ENCODE peak calls at places on chromosome 11, in six cellular contexts. I is ovary, C is fibroblast of mammary gland, Y is WTC11, Q is B cell, O is GM13977. F is an unnamed sample.

GRCh38 chr11:84498016-84498415 is 1129.1 kb downstream of the DLG2 start:
- DNase-seq in I (no peak), C (peak; percentile 90), Q (no peak), Y (no peak), O (no peak), F (no peak)

GRCh38 chr11:119180729-119181676 is 4.3 kb upstream of the NHERF4 start:
- DNase-seq in Q (no peak), I (no peak), C (no peak), Y (no peak), O (no peak), F (no peak)

GRCh38 chr11:67645521-67646457 is 4.7 kb downstream of the ACY3 start:
- DNase-seq in C (no peak), I (no peak), Y (peak; percentile 68), O (no peak), Q (no peak), F (no peak)

GRCh38 chr11:68377389-68377795 is 65.0 kb downstream of the LRP5 start:
- DNase-seq in O (no peak), C (no peak), Q (no peak), Y (no peak), I (peak; percentile 42), F (no peak)

GRCh38 chr11:126350811-126351210 is 4.7 kb upstream of the ST3GAL4 start:
- DNase-seq in Q (no peak), Y (no peak), I (no peak), C (no peak), O (no peak), F (no peak)

GRCh38 chr11:82906236-82906635 is 4.7 kb downstream of the DDIAS start:
- DNase-seq in Q (peak; percentile 37), I (no peak), O (peak; percentile 13), C (peak; percentile 46), Y (no peak), F (no peak)

GRCh38 chr11:119694334-119694733 is 34.7 kb downstream of the NECTIN1 start:
- DNase-seq in Q (no peak), C (no peak), I (no peak), O (peak; percentile 67), Y (no peak), F (no peak)

GRCh38 chr11:71532016-71532610 is 5.0 kb downstream of the KRTAP5-7 start:
- DNase-seq in Q (no peak), I (no peak), Y (no peak), C (no peak), O (no peak), F (no peak)

GRCh38 chr11:57971272-57972012 is 52.2 kb upstream of the OR9Q1 start:
- DNase-seq in Y (no peak), C (no peak), I (no peak), O (no peak), Q (no peak), F (no peak)

GRCh38 chr11:60428517-60428916 is 855 bp upstream of the MS4A5 start:
- DNase-seq in Y (no peak), Q (no peak), O (no peak), I (no peak), C (no peak), F (no peak)

GRCh38 chr11:110896358-110896757 is 184.1 kb upstream of the ARHGAP20 start:
- DNase-seq in Y (no peak), C (peak; percentile 93), I (no peak), O (no peak), Q (no peak), F (no peak)

GRCh38 chr11:122524532-122524882 is 131.0 kb upstream of the UBASH3B start:
- DNase-seq in C (peak; percentile 23), Y (no peak), I (no peak), O (no peak), Q (no peak), F (no peak)

GRCh38 chr11:93895106-93895862 is 44.9 kb upstream of the VSTM5 start:
- DNase-seq in Q (peak; percentile 34), C (peak; percentile 76), O (peak; percentile 21), I (peak; percentile 22), Y (peak; percentile 20), F (peak; percentile 32)

GRCh38 chr11:75571625-75572024 is 9.6 kb downstream of the SERPINH1 start:
- DNase-seq in O (no peak), C (no peak), Y (no peak), Q (no peak), I (no peak), F (no peak)

GRCh38 chr11:98061858-98062257 is 958.9 kb upstream of the CNTN5 start:
- DNase-seq in O (no peak), I (no peak), Q (no peak), Y (no peak), C (no peak), F (no peak)

GRCh38 chr11:33406241-33406640 is 149.1 kb downstream of the HIPK3 start:
- DNase-seq in Y (no peak), O (no peak), Q (no peak), I (no peak), C (no peak), F (no peak)

GRCh38 chr11:10604340-10604748 is 35.9 kb upstream of the LYVE1 start:
- DNase-seq in C (peak; percentile 27), O (no peak), I (peak; percentile 51), Y (no peak), Q (no peak), F (no peak)

GRCh38 chr11:10601722-10602281 is 33.3 kb upstream of the LYVE1 start:
- DNase-seq in O (no peak), Y (no peak), C (no peak), Q (no peak), I (no peak), F (no peak)

GRCh38 chr11:10602945-10603344 is 34.5 kb upstream of the LYVE1 start:
- DNase-seq in O (no peak), Q (no peak), I (no peak), C (no peak), Y (no peak), F (no peak)

GRCh38 chr11:10602366-10602765 is 33.9 kb upstream of the LYVE1 start:
- DNase-seq in I (no peak), O (no peak), Y (no peak), Q (no peak), C (no peak), F (no peak)

GRCh38 chr11:10603721-10604297 is 35.3 kb upstream of the LYVE1 start:
- DNase-seq in C (no peak), O (no peak), Q (no peak), I (no peak), Y (no peak), F (no peak)
- TF ChIP-seq CTCF in C (no peak), O (no peak), Q (no peak), I (no peak), Y (no peak), F (no peak)

GRCh38 chr11:18698341-18699268 is at the start of gene TMEM86A:
- DNase-seq in Y (peak; percentile 94), C (peak; percentile 56), O (peak; percentile 94), Q (peak; percentile 92), I (peak; percentile 97), F (peak; percentile 94)
- TF ChIP-seq CTCF in Y (no peak), C (no peak), O (no peak), Q (no peak), I (peak; percentile 26), F (no peak)

DNA sequence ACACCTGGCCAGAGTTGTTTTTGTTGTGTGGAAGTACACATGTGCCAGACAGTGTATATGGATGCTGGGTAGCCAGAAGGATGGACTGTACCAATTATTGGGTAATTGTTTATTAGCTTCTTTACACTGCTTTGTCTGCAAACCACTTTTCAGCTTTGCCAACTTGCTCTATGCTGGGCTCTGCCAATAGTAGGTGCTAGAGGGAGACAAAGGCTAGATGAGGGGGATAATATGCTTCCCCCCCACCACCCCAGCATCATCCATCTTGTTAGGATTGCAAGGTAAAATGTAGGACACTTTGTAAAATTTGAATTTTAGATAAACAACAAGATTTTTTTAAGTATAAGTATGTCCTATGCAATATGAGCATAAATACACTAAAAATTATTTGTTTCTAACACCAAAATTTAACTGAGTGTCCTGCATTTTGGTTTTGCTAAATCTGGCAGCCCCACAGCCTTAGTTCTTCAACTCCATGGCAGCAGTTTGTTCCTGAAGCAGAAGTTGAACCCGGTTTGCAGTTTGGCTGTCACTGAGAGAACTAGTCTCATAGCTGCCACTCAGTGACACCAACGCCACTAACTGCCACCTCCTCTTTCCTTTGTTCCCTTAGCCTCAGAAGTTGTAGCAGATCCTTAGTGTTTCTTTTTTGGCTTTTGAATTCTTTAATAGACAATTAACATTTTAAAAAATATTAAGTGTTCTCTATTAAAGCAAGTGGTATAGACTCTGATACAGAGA is 78.8 kb downstream of the CCDC81 start:
- DNase-seq in C (no peak), Q (no peak), O (no peak), Y (no peak), I (no peak), F (no peak)
- TF ChIP-seq CTCF in C (peak; percentile 6), Q (no peak), O (peak; percentile 18), Y (no peak), I (no peak), F (no peak)

GRCh38 chr11:74257934-74258553 is 53.4 kb downstream of the P4HA3 start:
- DNase-seq in C (peak; percentile 74), Y (no peak), O (no peak), I (peak; percentile 62), Q (no peak), F (no peak)

GRCh38 chr11:74256370-74257133 is 54.9 kb downstream of the P4HA3 start:
- DNase-seq in I (no peak), C (no peak), Q (no peak), O (no peak), Y (no peak), F (no peak)

GRCh38 chr11:74255741-74256369 is 55.6 kb downstream of the P4HA3 start:
- DNase-seq in Q (peak; percentile 72), C (peak; percentile 73), O (peak; percentile 77), Y (peak; percentile 50), I (peak; percentile 36), F (peak; percentile 55)

GRCh38 chr11:74249496-74249895 is 61.9 kb downstream of the P4HA3 start:
- DNase-seq in Q (no peak), I (no peak), C (no peak), O (no peak), Y (no peak), F (no peak)

GRCh38 chr11:74253361-74253760 is 58.1 kb downstream of the P4HA3 start:
- DNase-seq in O (no peak), C (no peak), Q (no peak), Y (no peak), I (no peak), F (no peak)
- TF ChIP-seq CTCF in O (no peak), C (no peak), Q (no peak), Y (no peak), I (no peak), F (no peak)

GRCh38 chr11:46916669-46917108 is 1.7 kb downstream of the LRP4 start:
- DNase-seq in O (peak; percentile 68), Q (peak; percentile 46), I (peak; percentile 66), Y (peak; percentile 70), C (peak; percentile 66), F (peak; percentile 59)
- TF ChIP-seq CTCF in O (no peak), Q (no peak), I (no peak), Y (no peak), C (peak; percentile 45), F (no peak)

F was measured in endothelial cell.